ENCODE peak calls at places on chromosomes 12 and 14, in six cellular contexts. W is endothelial cell of umbilical vein, M is WTC11, G is AG10803, Z is brain microvascular endothelial cell, O is progenitor cell of endocrine pancreas. B is an unnamed sample.

GRCh38 chr14:30195946-30196345 is 268.3 kb upstream of the PRKD1 start:
- DNase-seq in W (no peak), M (no peak), G (peak; percentile 81), Z (no peak), O (no peak), B (no peak)

GRCh38 chr12:122946690-122947271 is 19.5 kb downstream of the ABCB9 start:
- DNase-seq in W (peak; percentile 96), M (no peak), G (peak; percentile 100), Z (peak; percentile 99), O (no peak), B (peak; percentile 100)

GRCh38 chr14:100241279-100241678 is 2.3 kb downstream of the YY1 start:
- DNase-seq in W (peak; percentile 27), M (no peak), G (no peak), Z (no peak), O (no peak), B (no peak)

GRCh38 chr14:89848165-89848564 is 106.4 kb downstream of the EFCAB11 start:
- DNase-seq in W (no peak), M (no peak), G (peak; percentile 36), Z (peak; percentile 37), O (no peak), B (no peak)

GRCh38 chr12:8922544-8922943 is 8.2 kb downstream of the PHC1 start:
- DNase-seq in W (no peak), M (no peak), G (no peak), Z (no peak), O (no peak), B (no peak)

GRCh38 chr12:123908884-123909807 is 63.5 kb downstream of the CCDC92 start:
- DNase-seq in W (no peak), M (no peak), G (no peak), Z (no peak), O (no peak), B (no peak)

GRCh38 chr14:98903371-98903770 is 368.6 kb downstream of the BCL11B start:
- DNase-seq in W (no peak), M (no peak), G (no peak), Z (no peak), O (no peak), B (peak; percentile 82)

GRCh38 chr14:86088156-86088555 is 558.2 kb downstream of the FLRT2 start:
- DNase-seq in W (no peak), M (no peak), G (no peak), Z (no peak), O (no peak), B (no peak)

GRCh38 chr14:83467811-83468210 is 1934.2 kb upstream of the SEL1L start:
- DNase-seq in W (no peak), M (no peak), G (peak; percentile 42), Z (no peak), O (no peak), B (no peak)

GRCh38 chr12:10241781-10242180 is 29.1 kb downstream of the GABARAPL1 start:
- DNase-seq in W (no peak), M (no peak), G (no peak), Z (no peak), O (no peak), B (no peak)

GRCh38 chr12:128549621-128550020 is 274.1 kb downstream of the SLC15A4 start:
- DNase-seq in W (no peak), M (no peak), G (no peak), Z (no peak), O (no peak), B (no peak)

GRCh38 chr12:65098364-65098763 is 22.7 kb downstream of the WIF1 start:
- DNase-seq in W (no peak), M (no peak), G (no peak), Z (no peak), O (no peak), B (peak; percentile 71)

GRCh38 chr12:990649-991349 is at the start of gene ERC1:
- DNase-seq in W (peak; percentile 82), M (peak; percentile 79), G (peak; percentile 89), Z (peak; percentile 79), O (peak; percentile 91), B (peak; percentile 87)

GRCh38 chr12:113934060-113934829 is 31.9 kb downstream of the RBM19 start:
- DNase-seq in W (peak; percentile 36), M (no peak), G (no peak), Z (no peak), O (no peak), B (no peak)

GRCh38 chr12:89632778-89633177 is 75.9 kb downstream of the ATP2B1 start:
- DNase-seq in W (no peak), M (no peak), G (no peak), Z (no peak), O (no peak), B (no peak)

GRCh38 chr14:20934148-20934762 is 21.0 kb upstream of the RNASE2 start:
- DNase-seq in W (peak; percentile 5), M (peak; percentile 90), G (peak; percentile 9), Z (no peak), O (peak; percentile 47), B (peak; percentile 22)

GRCh38 chr12:93273834-93274705 is 103.7 kb upstream of the NUDT4 start:
- DNase-seq in W (peak; percentile 6), M (no peak), G (no peak), Z (no peak), O (no peak), B (no peak)

GRCh38 chr12:116620801-116621593 is 61.8 kb downstream of the MAP1LC3B2 start:
- DNase-seq in W (no peak), M (no peak), G (no peak), Z (no peak), O (no peak), B (no peak)

GRCh38 chr12:15428632-15429031 is 106.3 kb downstream of the PTPRO start:
- DNase-seq in W (no peak), M (peak; percentile 13), G (peak; percentile 5), Z (no peak), O (no peak), B (no peak)

GRCh38 chr12:6753772-6754356 is 923 bp upstream of the MLF2 start:
- DNase-seq in W (no peak), M (no peak), G (no peak), Z (no peak), O (no peak), B (no peak)

GRCh38 chr12:66837311-66837627 is 158.4 kb upstream of the GRIP1 start:
- DNase-seq in W (no peak), M (no peak), G (no peak), Z (no peak), O (no peak), B (no peak)

GRCh38 chr12:41174602-41175001 is 13.5 kb upstream of the PDZRN4 start:
- DNase-seq in W (no peak), M (no peak), G (no peak), Z (no peak), O (no peak), B (no peak)

GRCh38 chr12:45879363-45879895 is 110.9 kb downstream of the SCAF11 start:
- DNase-seq in W (no peak), M (no peak), G (no peak), Z (no peak), O (no peak), B (no peak)

GRCh38 chr14:50067723-50068495 is 48.5 kb downstream of the VCPKMT start:
- DNase-seq in W (peak; percentile 38), M (no peak), G (peak; percentile 34), Z (peak; percentile 82), O (no peak), B (peak; percentile 86)

GRCh38 chr14:23567186-23568020 is at the start of gene AP1G2:
- DNase-seq in W (peak; percentile 49), M (peak; percentile 88), G (peak; percentile 47), Z (peak; percentile 17), O (peak; percentile 75), B (peak; percentile 90)
- TF ChIP-seq CTCF in W (no peak), M (no peak), G (no peak), Z (no peak), O (no peak), B (no peak)

GRCh38 chr14:67449096-67449495 is 37.1 kb upstream of the PLEK2 start:
- DNase-seq in W (no peak), M (no peak), G (no peak), Z (no peak), O (no peak), B (no peak)

GRCh38 chr14:67457782-67458181 is 30.7 kb downstream of the TMEM229B start:
- DNase-seq in W (no peak), M (peak; percentile 61), G (no peak), Z (no peak), O (no peak), B (no peak)

GRCh38 chr14:67456732-67457131 is 31.8 kb downstream of the TMEM229B start:
- DNase-seq in W (no peak), M (no peak), G (no peak), Z (no peak), O (no peak), B (no peak)

GRCh38 chr14:67459336-67459735 is 29.2 kb downstream of the TMEM229B start:
- DNase-seq in W (no peak), M (no peak), G (no peak), Z (no peak), O (no peak), B (no peak)

DNA sequence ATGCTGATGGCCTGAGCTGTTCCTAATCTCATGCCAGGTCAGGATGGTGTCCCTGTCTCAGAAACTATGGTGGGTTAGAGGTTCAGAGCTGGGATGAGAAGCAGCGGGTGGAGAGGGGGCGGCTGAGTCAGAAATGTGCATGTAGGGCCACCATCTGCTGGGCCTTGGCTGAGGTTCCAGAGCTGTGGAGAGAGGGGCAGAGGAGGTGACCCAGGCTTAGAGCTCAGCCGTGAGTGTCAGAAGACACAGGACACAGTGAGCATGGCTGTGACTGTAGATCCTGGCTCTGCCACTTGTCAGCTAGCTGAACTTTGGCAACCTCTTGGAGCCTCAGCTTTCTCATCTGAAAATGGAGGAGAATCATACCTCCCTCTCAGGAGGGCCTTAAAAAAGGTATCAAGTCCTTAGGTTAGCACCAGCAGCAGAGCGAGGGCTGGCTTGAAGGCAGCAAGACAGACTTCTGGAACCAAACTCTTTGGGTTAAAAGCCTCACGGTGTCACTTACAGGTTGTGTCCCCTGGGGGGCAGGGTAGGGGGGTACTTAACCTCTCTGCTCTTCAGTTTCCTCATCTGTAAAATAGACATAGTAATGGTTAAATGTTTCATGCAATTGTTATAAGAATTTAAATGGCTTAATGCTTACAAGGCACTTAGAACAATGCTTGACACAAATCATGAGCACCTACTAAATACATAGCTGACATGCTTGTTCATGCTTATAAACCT is 34.8 kb downstream of the TMEM229B start:
- DNase-seq in W (no peak), M (no peak), G (no peak), Z (no peak), O (no peak), B (no peak)
- TF ChIP-seq CTCF in W (no peak), M (no peak), G (no peak), Z (no peak), O (no peak), B (no peak)

DNA sequence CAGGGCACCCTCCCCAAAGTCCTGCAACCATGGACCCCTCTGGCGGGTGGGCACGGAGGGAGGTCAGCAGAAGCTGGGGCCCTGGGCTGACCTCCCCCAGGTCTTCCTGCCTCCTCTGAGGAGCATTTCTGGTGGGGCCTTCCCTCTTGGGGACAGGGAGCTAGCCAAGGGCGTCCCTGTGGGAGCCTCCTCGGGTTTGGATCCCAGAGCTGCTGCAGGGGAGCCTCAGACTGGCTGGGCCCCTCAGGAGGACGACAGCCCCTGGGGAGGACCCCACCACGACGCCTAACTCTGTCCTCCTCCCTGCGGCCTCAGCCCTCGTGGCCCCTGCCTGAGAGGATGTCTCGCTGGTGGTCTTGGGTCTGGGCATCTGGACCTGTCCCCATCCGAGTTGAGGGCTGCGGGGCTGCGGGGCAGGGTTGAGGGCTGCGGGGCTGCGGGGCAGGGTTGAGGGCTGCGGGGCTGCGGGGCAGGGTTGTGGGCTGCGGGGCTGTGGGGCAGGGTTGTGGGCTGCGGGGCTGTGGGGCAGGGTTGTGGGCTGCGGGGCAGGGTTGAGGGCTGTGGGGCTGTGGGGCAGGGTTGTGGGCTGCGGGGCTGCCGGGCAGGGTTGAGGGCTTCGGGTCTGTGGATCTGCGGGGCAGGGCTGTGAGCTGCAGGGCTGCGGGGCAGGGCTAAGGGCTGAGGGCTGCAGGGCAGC is 37.4 kb downstream of the FBRSL1 start:
- DNase-seq in W (no peak), M (no peak), G (no peak), Z (no peak), O (no peak), B (no peak)
- TF ChIP-seq CTCF in W (no peak), M (no peak), G (no peak), Z (no peak), O (no peak), B (no peak)

GRCh38 chr14:92994942-92995341 is 72.0 kb downstream of the CHGA start:
- DNase-seq in W (no peak), M (no peak), G (no peak), Z (no peak), O (no peak), B (no peak)
- TF ChIP-seq CTCF in W (no peak), M (no peak), G (no peak), Z (no peak), O (no peak), B (no peak)

B was measured in MCF 10A.